ENCODE peak calls at places on chromosomes 7 and 10, in eight cellular contexts. C is H1, Z is HL-60, U is SK-N-MC, M is transverse colon, Q is HCT116, K is spleen, Y is HepG2. W is an unnamed sample.

GRCh38 chr10:131094406-131095108 is 217.0 kb downstream of the TCERG1L start:
- DNase-seq in C (no peak), Y (no peak), K (no peak), Z (no peak), M (no peak), Q (peak), U (no peak), W (no peak)

GRCh38 chr7:66296555-66296954 is 91.4 kb downstream of the TPST1 start:
- DNase-seq in M (no peak), Q (no peak), U (peak), K (no peak), Z (peak), Y (no peak), C (no peak), W (no peak)

GRCh38 chr10:7260412-7260900 is 150.4 kb downstream of the SFMBT2 start:
- DNase-seq in K (no peak), M (peak), C (peak), Y (peak), Q (peak), U (no peak), Z (peak), W (no peak)

GRCh38 chr7:155038335-155038734 is 31.8 kb upstream of the HTR5A start:
- DNase-seq in K (no peak), Y (no peak), Q (no peak), U (no peak), M (no peak), Z (no peak), C (no peak), W (no peak)

GRCh38 chr7:122298618-122299017 is 5.9 kb downstream of the FEZF1 start:
- DNase-seq in Y (no peak), K (no peak), U (peak), M (no peak), C (no peak), Q (no peak), Z (no peak), W (no peak)

GRCh38 chr7:116780521-116780920 is 81.9 kb upstream of the CAPZA2 start:
- DNase-seq in U (no peak), M (no peak), Q (no peak), Z (no peak), Y (no peak), K (no peak), C (no peak), W (no peak)

GRCh38 chr10:33790506-33791283 is 456.2 kb upstream of the NRP1 start:
- DNase-seq in Q (no peak), Y (no peak), U (no peak), Z (no peak), C (no peak), M (no peak), K (no peak), W (no peak)

GRCh38 chr7:131302876-131303707 is 24.6 kb upstream of the MKLN1 start:
- DNase-seq in Z (no peak), C (peak), Y (peak), U (no peak), K (no peak), M (peak), Q (peak), W (peak)

GRCh38 chr10:77267703-77268630 is 369.6 kb downstream of the KCNMA1 start:
- DNase-seq in K (no peak), M (no peak), U (no peak), Q (no peak), Y (no peak), C (no peak), Z (no peak), W (no peak)

GRCh38 chr10:124916098-124916584 is 25.8 kb upstream of the ZRANB1 start:
- DNase-seq in Z (no peak), C (no peak), U (no peak), K (no peak), Y (no peak), M (no peak), Q (no peak), W (no peak)

GRCh38 chr7:28759373-28760013 is 198.6 kb downstream of the TRIL start:
- DNase-seq in K (no peak), M (no peak), Q (no peak), Z (no peak), Y (no peak), C (no peak), U (no peak), W (no peak)
- H3K27ac ChIP-seq in K (no peak), M (no peak), Q (no peak), Z (no peak), Y (no peak), C (no peak), U (no peak), W (no peak)

GRCh38 chr10:12534824-12535223 is 185.5 kb downstream of the CAMK1D start:
- DNase-seq in M (no peak), U (no peak), C (no peak), K (no peak), Y (no peak), Q (no peak), Z (no peak), W (no peak)

GRCh38 chr10:12533723-12534122 is 184.4 kb downstream of the CAMK1D start:
- DNase-seq in Y (no peak), K (no peak), U (no peak), Q (no peak), C (no peak), M (no peak), Z (no peak), W (no peak)

GRCh38 chr10:12535656-12536055 is 186.3 kb downstream of the CAMK1D start:
- DNase-seq in C (no peak), K (no peak), M (no peak), Y (no peak), Q (no peak), U (no peak), Z (no peak), W (no peak)

GRCh38 chr10:12531305-12531738 is 182.0 kb downstream of the CAMK1D start:
- DNase-seq in C (no peak), U (no peak), Y (no peak), Z (no peak), K (no peak), M (peak), Q (no peak), W (no peak)

GRCh38 chr10:12533151-12533550 is 183.8 kb downstream of the CAMK1D start:
- DNase-seq in Z (no peak), M (no peak), Q (no peak), C (no peak), K (no peak), Y (no peak), U (no peak), W (no peak)
- TF ChIP-seq POLR2AphosphoS5 in Z (no peak), M (no peak), Q (no peak), C (no peak), K (no peak), Y (no peak), U (no peak), W (no peak)

DNA sequence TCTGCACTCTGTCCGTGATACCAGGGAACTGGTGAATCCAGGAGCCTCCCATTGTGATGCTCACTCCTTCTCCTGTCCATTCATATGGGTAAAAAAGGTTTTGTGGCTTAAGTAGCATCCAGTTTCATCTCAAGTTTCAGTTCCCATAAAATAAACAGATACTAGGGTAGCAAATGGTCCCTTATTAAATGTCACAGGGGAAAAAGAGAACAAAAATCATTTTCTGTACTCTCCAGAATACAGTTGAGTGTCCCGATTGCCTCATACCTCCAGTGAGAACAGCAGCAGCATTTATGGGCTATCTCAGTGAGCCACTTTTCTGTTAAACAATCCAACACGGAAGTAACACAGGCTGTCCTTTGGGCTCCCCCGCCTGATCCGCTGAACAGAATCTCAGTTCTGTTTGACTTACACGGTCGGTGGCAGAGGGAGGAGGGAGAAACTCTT is 179.6 kb downstream of the CELF2 start:
- DNase-seq in U (no peak), Y (no peak), M (peak), Q (no peak), K (no peak), C (no peak), Z (no peak), W (no peak)
- H3K27ac ChIP-seq in U (no peak), Y (no peak), M (peak), Q (no peak), K (no peak), C (peak), Z (no peak), W (no peak)

DNA sequence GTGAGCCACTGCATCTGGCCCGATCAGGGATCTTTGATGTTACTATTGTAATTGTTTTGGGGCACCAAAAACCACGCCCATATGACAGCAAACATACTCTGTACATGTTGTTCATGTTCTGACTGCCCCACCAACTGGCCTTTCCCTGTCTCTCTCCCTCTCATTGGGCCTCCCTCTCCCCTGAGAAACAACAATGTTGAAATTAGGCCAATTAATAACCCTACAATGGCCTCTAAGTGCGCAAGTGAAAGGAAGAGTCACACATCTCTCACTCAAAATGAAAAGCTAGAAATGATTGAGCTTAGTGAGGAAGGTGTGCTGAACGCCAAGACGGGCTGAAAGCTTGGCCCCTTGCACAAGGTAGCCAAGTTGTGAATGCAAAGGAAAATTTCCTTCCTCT is 50.3 kb upstream of the SDK1 start:
- DNase-seq in Q (no peak), M (no peak), Z (no peak), Y (no peak), K (no peak), U (no peak), C (no peak), W (no peak)
- TF ChIP-seq POLR2AphosphoS5 in Q (no peak), M (no peak), Z (no peak), Y (no peak), K (no peak), U (no peak), C (no peak), W (no peak)

GRCh38 chr10:93193886-93194285 is 120.2 kb downstream of the CYP26A1 start:
- DNase-seq in Q (no peak), Z (no peak), U (no peak), M (no peak), Y (no peak), K (no peak), C (no peak), W (no peak)

GRCh38 chr10:93199221-93199681 is 125.6 kb downstream of the CYP26A1 start:
- DNase-seq in Y (peak), Z (no peak), K (no peak), C (no peak), Q (no peak), U (no peak), M (peak), W (peak)

DNA sequence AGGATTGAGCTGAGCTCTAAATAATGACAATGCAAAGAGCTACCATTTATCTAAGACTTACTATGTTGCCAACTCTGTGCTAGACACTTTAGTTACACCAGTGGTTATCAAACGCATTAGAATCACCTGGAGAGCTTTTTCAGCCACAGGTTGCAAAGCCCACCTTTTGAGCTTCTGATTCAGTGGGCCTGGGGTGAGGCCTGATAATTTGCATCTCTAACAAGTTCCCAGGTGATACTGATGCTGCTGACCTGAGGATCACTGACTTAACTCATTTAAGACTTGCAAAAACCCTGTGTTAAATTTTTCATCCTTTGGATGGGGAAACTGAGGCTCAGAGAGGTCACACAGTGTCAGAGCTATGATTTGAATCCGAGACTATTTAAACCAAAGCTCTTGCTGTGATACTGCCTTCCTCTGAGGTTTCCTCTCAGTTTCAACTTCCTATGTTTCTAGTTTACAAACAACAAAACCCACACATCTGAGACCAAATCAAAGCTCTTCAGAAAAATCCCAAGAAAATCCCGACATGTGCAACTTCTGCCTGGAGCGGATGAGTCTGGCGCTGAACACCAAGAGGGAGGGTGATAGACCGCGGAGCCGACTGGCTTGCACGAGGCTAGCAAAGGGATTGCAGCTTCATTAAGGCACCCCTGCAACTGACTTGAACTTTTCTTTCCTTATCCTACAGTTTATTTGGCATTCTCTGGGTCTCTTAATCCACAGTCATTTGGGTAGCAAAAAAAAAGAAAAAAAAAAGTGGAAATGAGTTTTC is 124.9 kb downstream of the CYP26A1 start:
- DNase-seq in K (no peak), Z (no peak), U (no peak), C (no peak), Y (no peak), M (no peak), Q (no peak), W (no peak)
- H3K27ac ChIP-seq in K (no peak), Z (no peak), U (no peak), C (no peak), Y (no peak), M (peak), Q (no peak), W (peak)

GRCh38 chr7:38245409-38245982 is 27.9 kb downstream of the TARP start:
- DNase-seq in M (no peak), U (no peak), Z (no peak), K (no peak), Y (no peak), Q (no peak), C (no peak), W (no peak)
- TF ChIP-seq POLR2AphosphoS5 in M (no peak), U (no peak), Z (peak), K (no peak), Y (no peak), Q (no peak), C (no peak), W (no peak)